ENCODE peak calls at places on chromosomes 12 and 14, in four cellular contexts. I is stimulated activated CD4-positive, alpha-beta T cell treated with anti-CD3 and anti-CD28 coated beads, Interleukin-1b, Interleukin-23, amount 100 ng/mL, for 48 hours; X is CD4-positive, alpha-beta memory T cell; U is stimulated activated naive CD8-positive, alpha-beta T cell treated with anti-CD3 and anti-CD28 coated beads, Interleukin-15, Interleukin-2, amounts not matched to agents 100 U/mL and 50 U/mL, for 24 hours. G is an unnamed sample.

GRCh38 chr12:96454396-96454795 is 35.0 kb upstream of the CFAP54 start:
- DNase-seq in X (no peak), I (no peak), U (no peak), G (no peak)

GRCh38 chr12:67077617-67078016 is 191.5 kb upstream of the CAND1 start:
- DNase-seq in I (no peak), X (no peak), U (no peak), G (no peak)

GRCh38 chr14:23430733-23431105 is 4.7 kb downstream of the MYH7 start:
- DNase-seq in I (no peak), U (no peak), X (no peak), G (no peak)

GRCh38 chr12:12008931-12009611 is 61.7 kb upstream of the BCL2L14 start:
- DNase-seq in I (peak), U (peak), X (peak), G (peak)

GRCh38 chr14:92703516-92703915 is 44.9 kb downstream of the LGMN start:
- DNase-seq in U (no peak), X (no peak), I (no peak), G (no peak)

GRCh38 chr14:59251811-59252771 is 63.6 kb downstream of the DAAM1 start:
- DNase-seq in U (no peak), X (no peak), I (no peak), G (no peak)

GRCh38 chr12:112728909-112729308 is 62.6 kb upstream of the RPH3A start:
- DNase-seq in I (no peak), X (no peak), U (no peak), G (no peak)

GRCh38 chr14:22131749-22132476 is 457.1 kb downstream of the DAD1 start:
- DNase-seq in U (peak), I (peak), X (peak), G (peak)

GRCh38 chr12:57522887-57523705 is 472 bp downstream of the MBD6 start:
- DNase-seq in X (no peak), I (peak), U (peak), G (peak)

GRCh38 chr14:76957224-76957881 is 71.2 kb downstream of the IRF2BPL start:
- DNase-seq in X (no peak), I (no peak), U (peak), G (peak)

GRCh38 chr12:10252201-10252600 is 39.5 kb downstream of the GABARAPL1 start:
- DNase-seq in I (no peak), U (no peak), X (no peak), G (no peak)

GRCh38 chr12:12943589-12944260 is 8.2 kb downstream of the GPRC5D start:
- DNase-seq in U (no peak), X (no peak), I (no peak), G (no peak)

GRCh38 chr14:89828473-89829200 is 125.9 kb downstream of the EFCAB11 start:
- DNase-seq in I (no peak), X (no peak), U (no peak), G (no peak)

GRCh38 chr14:72495668-72496067 is 398.2 kb downstream of the DPF3 start:
- DNase-seq in X (no peak), U (no peak), I (no peak), G (no peak)

GRCh38 chr14:91417134-91417982 is at the start of gene CCDC88C:
- DNase-seq in U (peak), I (peak), X (peak), G (peak)

GRCh38 chr14:96225745-96226151 is 21.1 kb downstream of the BDKRB2 start:
- DNase-seq in U (no peak), I (no peak), X (no peak), G (no peak)

GRCh38 chr14:52259452-52259851 is 8.0 kb upstream of the PTGDR start:
- DNase-seq in U (no peak), X (no peak), I (no peak), G (no peak)

GRCh38 chr14:32202941-32203882 is at the start of gene RNU6-8:
- DNase-seq in I (peak), X (peak), U (peak), G (peak)

GRCh38 chr12:57765003-57765697 is 1.7 kb downstream of the CYP27B1 start:
- DNase-seq in I (peak), U (peak), X (peak), G (peak)

GRCh38 chr14:31926123-31926522 is 151.0 kb upstream of the ARHGAP5 start:
- DNase-seq in X (peak), I (no peak), U (no peak), G (peak)

GRCh38 chr14:32225378-32225920 is 22.4 kb upstream of the RNU6-8 start:
- DNase-seq in X (no peak), U (no peak), I (no peak), G (no peak)

GRCh38 chr12:118360785-118361404 is 11.8 kb downstream of the TAOK3 start:
- DNase-seq in X (no peak), I (no peak), U (no peak), G (no peak)

GRCh38 chr12:6226701-6227096 is 26.5 kb downstream of the CD9 start:
- DNase-seq in X (no peak), U (no peak), I (no peak), G (no peak)

GRCh38 chr14:21852061-21852664 is 178.5 kb upstream of the OR4E1 start:
- DNase-seq in U (peak), X (peak), I (peak), G (peak)

GRCh38 chr14:50402965-50403364 is 6.3 kb upstream of the CDKL1 start:
- DNase-seq in X (no peak), U (no peak), I (no peak), G (no peak)

GRCh38 chr14:48771717-48772116 is 814.5 kb downstream of the RPS29 start:
- DNase-seq in I (no peak), X (no peak), U (no peak), G (no peak)

GRCh38 chr12:46830731-46831334 is 5.0 kb upstream of the SLC38A4 start:
- DNase-seq in U (no peak), X (no peak), I (no peak), G (peak)

GRCh38 chr14:46734287-46734686 is 82.7 kb upstream of the RPL10L start:
- DNase-seq in X (no peak), U (no peak), I (no peak), G (no peak)

GRCh38 chr12:70448371-70448770 is 82.3 kb downstream of the KCNMB4 start:
- DNase-seq in U (no peak), I (no peak), X (no peak), G (no peak)

GRCh38 chr12:7497661-7498060 is 5.9 kb downstream of the CD163 start:
- DNase-seq in I (no peak), U (no peak), X (no peak), G (no peak)

GRCh38 chr12:112350593-112351592 is 31.3 kb downstream of the HECTD4 start:
- DNase-seq in U (no peak), I (no peak), X (no peak), G (no peak)

GRCh38 chr12:124702736-124703135 is 135.3 kb upstream of the NCOR2 start:
- DNase-seq in I (no peak), X (no peak), U (no peak), G (no peak)

GRCh38 chr12:104957388-104958008 is 592 bp downstream of the SLC41A2 start:
- DNase-seq in I (peak), X (peak), U (no peak), G (peak)

GRCh38 chr14:29242755-29243340 is 476.3 kb downstream of the FOXG1 start:
- DNase-seq in I (no peak), U (no peak), X (no peak), G (no peak)